ENCODE peak calls at places on chromosome 6, in ten cellular contexts. One of them, this sample, is unnamed.

GRCh38 chr6:34459899-34460593 is 5.8 kb upstream of the PACSIN1 start:
- DNase-seq in IMR-90: peak; percentile 48
- DNase-seq in neural progenitor cell: peak; percentile 77
- DNase-seq in CD8-positive, alpha-beta T cell: peak; percentile 53
- DNase-seq in B cell: peak; percentile 51
- DNase-seq in astrocyte of the cerebellum: peak; percentile 9
- DNase-seq in endothelial cell of umbilical vein: peak; percentile 60
- DNase-seq in AG04450: no peak
- DNase-seq in AG10803: peak; percentile 42
- DNase-seq in fibroblast of mammary gland: peak; percentile 65
- DNase-seq in this sample: no peak

GRCh38 chr6:143775326-143775725 is 67.8 kb upstream of the LTV1 start:
- DNase-seq in IMR-90: no peak
- DNase-seq in endothelial cell of umbilical vein: no peak
- DNase-seq in AG04450: no peak
- DNase-seq in CD8-positive, alpha-beta T cell: no peak
- DNase-seq in AG10803: no peak
- DNase-seq in neural progenitor cell: no peak
- DNase-seq in fibroblast of mammary gland: no peak
- DNase-seq in B cell: no peak
- DNase-seq in astrocyte of the cerebellum: no peak
- DNase-seq in this sample: no peak

GRCh38 chr6:136723780-136724179 is 68.5 kb downstream of the MAP3K5 start:
- DNase-seq in CD8-positive, alpha-beta T cell: peak; percentile 46
- DNase-seq in endothelial cell of umbilical vein: peak; percentile 67
- DNase-seq in AG04450: no peak
- DNase-seq in astrocyte of the cerebellum: no peak
- DNase-seq in fibroblast of mammary gland: no peak
- DNase-seq in neural progenitor cell: no peak
- DNase-seq in IMR-90: no peak
- DNase-seq in B cell: peak; percentile 73
- DNase-seq in AG10803: no peak
- DNase-seq in this sample: no peak

GRCh38 chr6:10268111-10268510 is 146.8 kb downstream of the TFAP2A start:
- DNase-seq in AG04450: no peak
- DNase-seq in CD8-positive, alpha-beta T cell: no peak
- DNase-seq in endothelial cell of umbilical vein: no peak
- DNase-seq in B cell: no peak
- DNase-seq in IMR-90: no peak
- DNase-seq in astrocyte of the cerebellum: no peak
- DNase-seq in AG10803: no peak
- DNase-seq in neural progenitor cell: peak; percentile 76
- DNase-seq in fibroblast of mammary gland: no peak
- DNase-seq in this sample: no peak

GRCh38 chr6:156154896-156155295 is 622.3 kb upstream of the ARID1B start:
- DNase-seq in endothelial cell of umbilical vein: peak; percentile 81
- DNase-seq in CD8-positive, alpha-beta T cell: no peak
- DNase-seq in fibroblast of mammary gland: no peak
- DNase-seq in AG04450: no peak
- DNase-seq in B cell: no peak
- DNase-seq in astrocyte of the cerebellum: no peak
- DNase-seq in neural progenitor cell: no peak
- DNase-seq in AG10803: no peak
- DNase-seq in IMR-90: peak; percentile 5
- DNase-seq in this sample: no peak

GRCh38 chr6:148231572-148231971 is 111.1 kb upstream of the SASH1 start:
- DNase-seq in B cell: no peak
- DNase-seq in endothelial cell of umbilical vein: no peak
- DNase-seq in AG04450: no peak
- DNase-seq in fibroblast of mammary gland: peak; percentile 53
- DNase-seq in IMR-90: peak; percentile 82
- DNase-seq in neural progenitor cell: no peak
- DNase-seq in astrocyte of the cerebellum: no peak
- DNase-seq in AG10803: peak; percentile 61
- DNase-seq in CD8-positive, alpha-beta T cell: no peak
- DNase-seq in this sample: no peak

GRCh38 chr6:27502508-27503435 is 29.9 kb upstream of the ZNF184 start:
- DNase-seq in B cell: peak; percentile 68
- DNase-seq in endothelial cell of umbilical vein: peak; percentile 68
- DNase-seq in neural progenitor cell: peak; percentile 77
- DNase-seq in fibroblast of mammary gland: peak; percentile 82
- DNase-seq in astrocyte of the cerebellum: no peak
- DNase-seq in CD8-positive, alpha-beta T cell: peak; percentile 66
- DNase-seq in IMR-90: peak; percentile 79
- DNase-seq in AG10803: peak; percentile 59
- DNase-seq in AG04450: peak; percentile 29
- DNase-seq in this sample: no peak

GRCh38 chr6:111566222-111566717 is 39.4 kb downstream of the TRAF3IP2 start:
- DNase-seq in CD8-positive, alpha-beta T cell: no peak
- DNase-seq in IMR-90: peak; percentile 44
- DNase-seq in endothelial cell of umbilical vein: peak; percentile 43
- DNase-seq in fibroblast of mammary gland: no peak
- DNase-seq in B cell: no peak
- DNase-seq in neural progenitor cell: no peak
- DNase-seq in AG10803: no peak
- DNase-seq in astrocyte of the cerebellum: no peak
- DNase-seq in AG04450: no peak
- DNase-seq in this sample: no peak

GRCh38 chr6:166676270-166676860 is 49.3 kb upstream of the RPS6KA2 start:
- DNase-seq in endothelial cell of umbilical vein: no peak
- DNase-seq in AG10803: no peak
- DNase-seq in fibroblast of mammary gland: no peak
- DNase-seq in neural progenitor cell: no peak
- DNase-seq in B cell: no peak
- DNase-seq in CD8-positive, alpha-beta T cell: no peak
- DNase-seq in IMR-90: no peak
- DNase-seq in AG04450: no peak
- DNase-seq in astrocyte of the cerebellum: no peak
- DNase-seq in this sample: no peak

GRCh38 chr6:152273638-152274037 is 363.5 kb downstream of the SYNE1 start:
- DNase-seq in AG10803: peak; percentile 44
- DNase-seq in neural progenitor cell: peak; percentile 44
- DNase-seq in fibroblast of mammary gland: peak; percentile 12
- DNase-seq in CD8-positive, alpha-beta T cell: no peak
- DNase-seq in astrocyte of the cerebellum: no peak
- DNase-seq in B cell: no peak
- DNase-seq in IMR-90: no peak
- DNase-seq in endothelial cell of umbilical vein: no peak
- DNase-seq in AG04450: no peak
- DNase-seq in this sample: no peak

GRCh38 chr6:46932941-46933340 is 11.2 kb upstream of the ADGRF5 start:
- DNase-seq in fibroblast of mammary gland: peak; percentile 62
- DNase-seq in neural progenitor cell: no peak
- DNase-seq in B cell: no peak
- DNase-seq in endothelial cell of umbilical vein: no peak
- DNase-seq in AG10803: peak; percentile 31
- DNase-seq in IMR-90: no peak
- DNase-seq in astrocyte of the cerebellum: peak; percentile 34
- DNase-seq in AG04450: no peak
- DNase-seq in CD8-positive, alpha-beta T cell: no peak
- DNase-seq in this sample: no peak

GRCh38 chr6:56849876-56850275 is 105.0 kb upstream of the BEND6 start:
- DNase-seq in astrocyte of the cerebellum: no peak
- DNase-seq in B cell: no peak
- DNase-seq in endothelial cell of umbilical vein: no peak
- DNase-seq in neural progenitor cell: peak; percentile 22
- DNase-seq in fibroblast of mammary gland: peak; percentile 72
- DNase-seq in IMR-90: peak; percentile 81
- DNase-seq in AG10803: peak; percentile 71
- DNase-seq in CD8-positive, alpha-beta T cell: no peak
- DNase-seq in AG04450: no peak
- DNase-seq in this sample: no peak

GRCh38 chr6:111555041-111555440 is 50.6 kb downstream of the TRAF3IP2 start:
- DNase-seq in AG10803: peak; percentile 99
- DNase-seq in astrocyte of the cerebellum: peak; percentile 83
- DNase-seq in AG04450: no peak
- DNase-seq in endothelial cell of umbilical vein: no peak
- DNase-seq in CD8-positive, alpha-beta T cell: no peak
- DNase-seq in IMR-90: peak; percentile 43
- DNase-seq in neural progenitor cell: no peak
- DNase-seq in fibroblast of mammary gland: peak; percentile 94
- DNase-seq in B cell: no peak
- DNase-seq in this sample: no peak

GRCh38 chr6:56079761-56080540 is 167.4 kb downstream of the COL21A1 start:
- DNase-seq in fibroblast of mammary gland: no peak
- DNase-seq in B cell: no peak
- DNase-seq in AG04450: no peak
- DNase-seq in IMR-90: no peak
- DNase-seq in CD8-positive, alpha-beta T cell: no peak
- DNase-seq in endothelial cell of umbilical vein: no peak
- DNase-seq in astrocyte of the cerebellum: peak; percentile 54
- DNase-seq in neural progenitor cell: no peak
- DNase-seq in AG10803: peak; percentile 35
- DNase-seq in this sample: no peak

GRCh38 chr6:113306552-113307145 is 550.5 kb upstream of the MARCKS start:
- DNase-seq in AG04450: no peak
- DNase-seq in CD8-positive, alpha-beta T cell: peak; percentile 11
- DNase-seq in endothelial cell of umbilical vein: peak; percentile 36
- DNase-seq in AG10803: no peak
- DNase-seq in IMR-90: no peak
- DNase-seq in neural progenitor cell: peak; percentile 75
- DNase-seq in B cell: peak; percentile 78
- DNase-seq in astrocyte of the cerebellum: no peak
- DNase-seq in fibroblast of mammary gland: peak; percentile 43
- DNase-seq in this sample: no peak

GRCh38 chr6:81762132-81762531 is 9.7 kb upstream of the TENT5A start:
- DNase-seq in neural progenitor cell: no peak
- DNase-seq in IMR-90: peak; percentile 37
- DNase-seq in AG10803: peak; percentile 61
- DNase-seq in AG04450: no peak
- DNase-seq in endothelial cell of umbilical vein: no peak
- DNase-seq in fibroblast of mammary gland: peak; percentile 72
- DNase-seq in astrocyte of the cerebellum: no peak
- DNase-seq in CD8-positive, alpha-beta T cell: no peak
- DNase-seq in B cell: no peak
- DNase-seq in this sample: no peak
- TF ChIP-seq CTCF in neural progenitor cell: no peak
- TF ChIP-seq CTCF in IMR-90: no peak
- TF ChIP-seq CTCF in AG10803: peak; percentile 16
- TF ChIP-seq CTCF in AG04450: peak; percentile 8
- TF ChIP-seq CTCF in endothelial cell of umbilical vein: no peak
- TF ChIP-seq CTCF in fibroblast of mammary gland: peak; percentile 17
- TF ChIP-seq CTCF in astrocyte of the cerebellum: no peak
- TF ChIP-seq CTCF in CD8-positive, alpha-beta T cell: no peak
- TF ChIP-seq CTCF in B cell: no peak
- TF ChIP-seq CTCF in this sample: no peak

GRCh38 chr6:154974485-154975149 is 20.5 kb upstream of the TIAM2 start:
- DNase-seq in endothelial cell of umbilical vein: peak; percentile 24
- DNase-seq in CD8-positive, alpha-beta T cell: no peak
- DNase-seq in neural progenitor cell: no peak
- DNase-seq in AG10803: no peak
- DNase-seq in AG04450: no peak
- DNase-seq in astrocyte of the cerebellum: no peak
- DNase-seq in IMR-90: no peak
- DNase-seq in fibroblast of mammary gland: no peak
- DNase-seq in B cell: no peak
- DNase-seq in this sample: no peak
- TF ChIP-seq CTCF in endothelial cell of umbilical vein: peak; percentile 15
- TF ChIP-seq CTCF in CD8-positive, alpha-beta T cell: no peak
- TF ChIP-seq CTCF in neural progenitor cell: peak; percentile 29
- TF ChIP-seq CTCF in AG10803: no peak
- TF ChIP-seq CTCF in AG04450: peak; percentile 3
- TF ChIP-seq CTCF in astrocyte of the cerebellum: no peak
- TF ChIP-seq CTCF in IMR-90: no peak
- TF ChIP-seq CTCF in fibroblast of mammary gland: peak; percentile 11
- TF ChIP-seq CTCF in B cell: no peak
- TF ChIP-seq CTCF in this sample: no peak

GRCh38 chr6:145042559-145042958 is 692.8 kb downstream of the EPM2A start:
- DNase-seq in endothelial cell of umbilical vein: no peak
- DNase-seq in neural progenitor cell: no peak
- DNase-seq in astrocyte of the cerebellum: no peak
- DNase-seq in IMR-90: no peak
- DNase-seq in CD8-positive, alpha-beta T cell: no peak
- DNase-seq in AG10803: no peak
- DNase-seq in B cell: no peak
- DNase-seq in AG04450: no peak
- DNase-seq in fibroblast of mammary gland: no peak
- DNase-seq in this sample: no peak
- TF ChIP-seq CTCF in endothelial cell of umbilical vein: no peak
- TF ChIP-seq CTCF in neural progenitor cell: peak; percentile 25
- TF ChIP-seq CTCF in astrocyte of the cerebellum: no peak
- TF ChIP-seq CTCF in IMR-90: no peak
- TF ChIP-seq CTCF in CD8-positive, alpha-beta T cell: no peak
- TF ChIP-seq CTCF in AG10803: no peak
- TF ChIP-seq CTCF in B cell: no peak
- TF ChIP-seq CTCF in AG04450: peak; percentile 9
- TF ChIP-seq CTCF in fibroblast of mammary gland: peak; percentile 24
- TF ChIP-seq CTCF in this sample: no peak

DNA sequence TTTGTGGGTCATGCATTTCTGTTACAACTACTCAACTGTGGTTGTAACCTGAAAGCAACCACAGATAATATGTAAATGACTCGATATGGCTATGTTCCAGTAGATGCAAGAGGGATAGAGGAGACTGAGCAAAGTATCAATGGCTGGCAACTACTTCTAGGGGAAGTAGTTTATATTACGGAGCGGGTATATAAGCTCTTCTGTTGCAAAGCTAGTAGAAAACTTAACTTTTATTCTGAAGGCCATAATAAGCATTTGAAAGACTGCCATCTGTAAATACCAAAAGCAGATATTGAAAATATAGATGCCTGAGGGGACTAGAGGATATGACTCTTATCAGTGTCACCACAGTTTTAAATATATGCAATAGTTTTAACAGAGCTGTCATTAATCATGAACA is 655.3 kb downstream of the PHF3 start:
- DNase-seq in fibroblast of mammary gland: no peak
- DNase-seq in astrocyte of the cerebellum: no peak
- DNase-seq in IMR-90: peak; percentile 6
- DNase-seq in neural progenitor cell: no peak
- DNase-seq in endothelial cell of umbilical vein: no peak
- DNase-seq in AG04450: no peak
- DNase-seq in AG10803: no peak
- DNase-seq in CD8-positive, alpha-beta T cell: no peak
- DNase-seq in B cell: no peak
- DNase-seq in this sample: no peak
- TF ChIP-seq CTCF in fibroblast of mammary gland: no peak
- TF ChIP-seq CTCF in astrocyte of the cerebellum: no peak
- TF ChIP-seq CTCF in IMR-90: no peak
- TF ChIP-seq CTCF in neural progenitor cell: no peak
- TF ChIP-seq CTCF in endothelial cell of umbilical vein: no peak
- TF ChIP-seq CTCF in AG04450: no peak
- TF ChIP-seq CTCF in AG10803: no peak
- TF ChIP-seq CTCF in CD8-positive, alpha-beta T cell: no peak
- TF ChIP-seq CTCF in B cell: no peak
- TF ChIP-seq CTCF in this sample: no peak